ENCODE peak calls at places on chromosomes 16 and 17, in five cellular contexts. L is H1, G is K562, S is HCT116, J is GM12878. H is an unnamed sample.

GRCh38 chr16:28974007-28974436 is 556 bp upstream of the SPNS1 start:
- DNase-seq in L (peak; percentile 71), G (peak; percentile 71), S (peak; percentile 23), J (no peak), H (peak; percentile 76)

GRCh38 chr17:19867654-19868395 is at the start of gene ULK2:
- DNase-seq in L (peak; percentile 80), G (no peak), S (peak; percentile 46), J (no peak), H (peak; percentile 91)

GRCh38 chr17:5942687-5943086 is 127.5 kb upstream of the WSCD1 start:
- DNase-seq in L (no peak), G (peak; percentile 38), S (no peak), J (no peak), H (no peak)

GRCh38 chr16:70529051-70529777 is 5.6 kb downstream of the SF3B3 start:
- DNase-seq in L (no peak), G (peak; percentile 33), S (peak; percentile 15), J (no peak), H (peak; percentile 41)

GRCh38 chr17:46771601-46772012 is 46.9 kb downstream of the WNT3 start:
- DNase-seq in L (no peak), G (peak; percentile 89), S (no peak), J (no peak), H (no peak)

GRCh38 chr16:64051826-64052225 is 1070.0 kb downstream of the CDH11 start:
- DNase-seq in L (no peak), G (no peak), S (no peak), J (no peak), H (peak; percentile 15)

GRCh38 chr16:27722892-27723450 is 173.0 kb downstream of the KATNIP start:
- DNase-seq in L (no peak), G (no peak), S (no peak), J (no peak), H (no peak)

GRCh38 chr17:16933317-16934132 is 38.4 kb downstream of the TNFRSF13B start:
- DNase-seq in L (no peak), G (no peak), S (no peak), J (no peak), H (no peak)

GRCh38 chr17:39208893-39209292 is 8.8 kb downstream of the RPL19 start:
- DNase-seq in L (no peak), G (peak; percentile 62), S (no peak), J (no peak), H (no peak)

GRCh38 chr16:48537275-48537674 is 72.7 kb downstream of the N4BP1 start:
- DNase-seq in L (peak; percentile 41), G (no peak), S (no peak), J (no peak), H (no peak)

GRCh38 chr17:77770331-77771105 is 188.0 kb upstream of the TNRC6C start:
- DNase-seq in L (no peak), G (peak; percentile 57), S (no peak), J (no peak), H (no peak)

GRCh38 chr16:56667581-56668571 is at the start of gene MT1G:
- DNase-seq in L (peak; percentile 70), G (peak; percentile 32), S (no peak), J (no peak), H (no peak)

GRCh38 chr17:50798424-50799344 is 31.4 kb upstream of the ANKRD40CL start:
- DNase-seq in L (no peak), G (no peak), S (no peak), J (no peak), H (no peak)

DNA sequence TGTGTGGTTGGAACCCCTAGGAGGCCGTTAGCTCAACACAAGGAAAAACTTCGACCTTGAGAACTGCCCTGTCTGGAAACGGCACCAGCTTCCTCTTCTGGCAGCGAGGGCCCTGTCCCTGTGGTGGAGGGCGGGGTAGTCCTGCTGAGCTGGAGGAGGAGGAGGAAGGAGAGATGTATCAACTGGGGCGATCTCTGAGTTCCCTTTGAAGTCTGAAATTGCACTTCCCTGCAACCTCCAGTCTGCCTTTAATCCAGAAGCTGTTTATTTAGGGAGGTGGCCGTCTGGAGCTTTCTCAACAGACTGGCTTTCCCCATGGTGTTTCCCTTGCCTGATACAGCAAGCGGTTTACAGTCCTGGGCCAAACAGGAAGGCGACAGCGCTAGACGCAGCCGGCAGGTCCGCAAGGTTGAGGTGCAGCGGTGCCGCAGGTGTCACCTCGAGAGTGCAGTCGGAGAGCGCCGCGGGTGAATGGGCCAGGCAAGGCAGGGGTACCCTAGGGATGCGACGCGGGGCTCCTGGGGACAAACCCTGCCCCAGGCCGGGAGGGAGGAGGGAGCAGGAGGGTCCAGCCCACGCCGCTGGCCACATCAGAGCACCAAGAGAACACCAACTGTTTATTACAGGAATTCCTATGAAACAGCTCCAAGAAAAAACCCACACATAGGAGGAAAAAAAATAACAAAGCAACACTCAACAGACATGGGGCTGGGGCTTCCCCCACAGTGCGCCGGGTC is 11.3 kb upstream of the MRPS23 start:
- DNase-seq in L (peak; percentile 64), G (peak; percentile 58), S (peak; percentile 75), J (no peak), H (peak; percentile 79)
- TF ChIP-seq JUND in L (no peak), G (no peak), S (no peak), J (no peak), H (no peak)

GRCh38 chr17:83196973-83197880 is 117.8 kb downstream of the METRNL start:
- DNase-seq in L (no peak), G (no peak), S (no peak), J (no peak), H (no peak)
- TF ChIP-seq JUND in L (no peak), G (no peak), S (no peak), J (no peak), H (no peak)

DNA sequence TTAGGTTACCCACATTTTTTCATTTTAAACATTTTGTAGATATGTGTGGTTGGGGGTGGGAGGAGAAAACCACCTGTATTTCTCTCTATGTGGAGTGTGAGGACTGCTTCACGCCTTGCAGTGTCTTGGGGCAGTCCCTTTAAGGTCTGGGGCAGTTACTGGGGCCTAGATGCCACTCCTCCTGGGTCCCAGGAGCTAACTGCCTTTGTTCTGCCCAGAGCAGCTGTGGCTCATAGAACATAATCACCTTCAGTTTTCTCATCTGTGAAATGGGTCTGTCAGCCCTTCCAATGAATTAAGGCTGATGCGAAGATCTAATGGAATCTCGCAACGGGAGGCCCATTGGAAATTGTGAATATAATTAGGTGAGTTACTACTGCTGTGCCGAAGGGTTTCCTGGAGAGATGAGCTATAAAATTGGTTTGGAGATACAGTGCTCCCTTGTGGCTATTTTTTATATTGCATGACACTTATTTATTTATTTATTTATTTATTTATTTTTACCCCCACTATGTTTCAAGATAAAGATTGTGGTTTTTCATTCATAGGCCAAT is 22.9 kb downstream of the DHRS7C start:
- DNase-seq in L (no peak), G (peak; percentile 21), S (peak; percentile 34), J (no peak), H (peak; percentile 20)
- TF ChIP-seq JUND in L (no peak), G (no peak), S (no peak), J (no peak), H (no peak)

GRCh38 chr17:2700031-2700490 is 11.5 kb downstream of the CLUH start:
- DNase-seq in L (no peak), G (no peak), S (no peak), J (no peak), H (no peak)

GRCh38 chr17:2701161-2701995 is 10.2 kb downstream of the CLUH start:
- DNase-seq in L (no peak), G (no peak), S (no peak), J (no peak), H (no peak)

GRCh38 chr17:2701996-2702741 is 9.4 kb downstream of the CLUH start:
- DNase-seq in L (no peak), G (no peak), S (no peak), J (no peak), H (no peak)

GRCh38 chr17:2703181-2703580 is 8.4 kb downstream of the CLUH start:
- DNase-seq in L (no peak), G (no peak), S (no peak), J (no peak), H (no peak)

GRCh38 chr17:2700491-2701141 is 10.9 kb downstream of the CLUH start:
- DNase-seq in L (no peak), G (no peak), S (no peak), J (no peak), H (no peak)
- TF ChIP-seq JUND in L (no peak), G (no peak), S (no peak), J (no peak), H (no peak)

H was measured in T47D.